ENCODE peak calls at places on chromosomes 13 and 19, in seven cellular contexts. S is A549, U is epithelial cell of proximal tubule, I is esophagus muscularis mucosa, L is heart right ventricle, V is SK-N-SH, B is PC-9. F is an unnamed sample.

GRCh38 chr19:10979950-10980349 is 19.1 kb downstream of the SMARCA4 start:
- DNase-seq in S (no peak), U (no peak), I (no peak), L (no peak), V (no peak), B (no peak), F (no peak)

GRCh38 chr13:34627905-34628682 is 314.0 kb upstream of the NBEA start:
- DNase-seq in S (no peak), U (no peak), I (no peak), L (no peak), V (no peak), B (no peak), F (no peak)

GRCh38 chr19:41945135-41945766 is 13.9 kb downstream of the RABAC1 start:
- DNase-seq in S (no peak), U (no peak), I (no peak), L (no peak), V (no peak), B (no peak), F (no peak)

GRCh38 chr13:30829145-30829544 is 76.9 kb upstream of the MEDAG start:
- DNase-seq in S (peak; percentile 23), U (no peak), I (no peak), L (no peak), V (no peak), B (peak; percentile 91), F (peak; percentile 81)

GRCh38 chr19:737591-738093 is 13.3 kb upstream of the MISP start:
- DNase-seq in S (peak; percentile 55), U (no peak), I (no peak), L (peak; percentile 59), V (peak; percentile 95), B (no peak), F (no peak)

GRCh38 chr19:28966737-28967401 is 246.1 kb downstream of the UQCRFS1 start:
- DNase-seq in S (no peak), U (peak; percentile 54), I (no peak), L (no peak), V (no peak), B (no peak), F (peak; percentile 28)

GRCh38 chr19:28377077-28377476 is 835.9 kb downstream of the UQCRFS1 start:
- DNase-seq in S (no peak), U (no peak), I (no peak), L (no peak), V (no peak), B (no peak), F (no peak)

GRCh38 chr13:22801402-22802003 is 379.3 kb upstream of the SGCG start:
- DNase-seq in S (no peak), U (peak; percentile 40), I (no peak), L (no peak), V (no peak), B (no peak), F (no peak)

GRCh38 chr19:16281743-16282142 is 42.9 kb upstream of the KLF2 start:
- DNase-seq in S (no peak), U (no peak), I (no peak), L (no peak), V (no peak), B (no peak), F (no peak)

GRCh38 chr13:83340170-83340569 is 542.1 kb downstream of the SLITRK1 start:
- DNase-seq in S (no peak), U (no peak), I (no peak), L (no peak), V (no peak), B (no peak), F (no peak)

GRCh38 chr19:47255947-47256687 is at the start of gene CCDC9:
- DNase-seq in S (peak; percentile 99), U (peak; percentile 74), I (peak; percentile 99), L (peak; percentile 95), V (no peak), B (peak; percentile 94), F (peak; percentile 85)

GRCh38 chr19:9323557-9323918 is 441 bp upstream of the ZNF559 start:
- DNase-seq in S (peak; percentile 14), U (peak; percentile 67), I (no peak), L (peak; percentile 41), V (peak; percentile 66), B (peak; percentile 85), F (peak; percentile 61)

GRCh38 chr19:1406496-1406817 is 929 bp upstream of the DAZAP1 start:
- DNase-seq in S (no peak), U (no peak), I (no peak), L (no peak), V (no peak), B (peak; percentile 71), F (no peak)

GRCh38 chr13:98504371-98504963 is 72.4 kb downstream of the STK24 start:
- DNase-seq in S (no peak), U (no peak), I (no peak), L (no peak), V (no peak), B (no peak), F (no peak)

GRCh38 chr19:1411255-1412191 is 4.1 kb downstream of the DAZAP1 start:
- DNase-seq in S (no peak), U (no peak), I (no peak), L (peak; percentile 75), V (no peak), B (no peak), F (no peak)

GRCh38 chr13:101152184-101152583 is 264.1 kb downstream of the NALCN start:
- DNase-seq in S (no peak), U (no peak), I (no peak), L (no peak), V (no peak), B (no peak), F (no peak)

GRCh38 chr13:28537149-28537548 is 42.2 kb upstream of the FLT1 start:
- DNase-seq in S (no peak), U (no peak), I (no peak), L (no peak), V (no peak), B (no peak), F (no peak)

GRCh38 chr19:57321746-57322145 is 1.5 kb downstream of the ZNF543 start:
- DNase-seq in S (no peak), U (no peak), I (no peak), L (no peak), V (no peak), B (no peak), F (no peak)

GRCh38 chr13:75633285-75633684 is 2.8 kb upstream of the LMO7 start:
- DNase-seq in S (no peak), U (no peak), I (no peak), L (no peak), V (no peak), B (no peak), F (no peak)

GRCh38 chr19:47152632-47153031 is 22.0 kb downstream of the SAE1 start:
- DNase-seq in S (no peak), U (no peak), I (no peak), L (no peak), V (no peak), B (peak; percentile 98), F (no peak)

GRCh38 chr13:77353980-77354379 is 27.1 kb upstream of the MYCBP2 start:
- DNase-seq in S (no peak), U (no peak), I (no peak), L (no peak), V (no peak), B (no peak), F (no peak)

GRCh38 chr13:98897706-98898105 is 80.2 kb downstream of the DOCK9 start:
- DNase-seq in S (no peak), U (no peak), I (no peak), L (no peak), V (no peak), B (no peak), F (no peak)

GRCh38 chr13:66154981-66155380 is 1075.2 kb downstream of the PCDH9 start:
- DNase-seq in S (no peak), U (no peak), I (no peak), L (no peak), V (no peak), B (no peak), F (no peak)

DNA sequence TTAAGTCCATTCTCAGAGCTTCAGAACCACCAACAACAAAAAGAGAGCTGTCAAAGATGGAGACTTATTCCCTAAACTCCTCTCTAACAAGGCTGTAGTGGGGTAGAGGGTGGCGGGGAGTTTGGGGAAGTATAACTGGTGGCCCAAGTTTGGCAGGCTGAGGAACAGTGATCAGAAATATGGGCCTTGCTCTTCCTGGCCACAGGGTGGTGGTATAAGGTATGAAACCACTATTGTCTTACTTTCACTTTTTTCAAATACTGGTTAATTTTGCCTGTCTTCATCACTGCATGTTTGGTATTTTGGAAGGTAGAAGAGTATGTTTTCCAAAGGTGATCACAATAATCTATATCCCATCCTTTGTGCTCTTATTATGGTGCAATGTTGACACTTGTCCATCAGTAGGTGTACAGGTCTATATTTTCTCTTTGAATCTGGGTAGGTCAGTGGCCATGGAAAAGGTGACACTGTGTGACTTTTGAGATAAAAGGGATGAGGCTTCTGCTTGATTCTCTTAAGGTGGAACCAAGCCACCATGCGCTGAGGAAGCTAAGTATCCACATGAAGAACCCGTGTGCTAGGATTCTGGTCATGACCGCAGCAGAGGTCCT is 23.2 kb upstream of the GPC5 start:
- DNase-seq in S (no peak), U (no peak), I (no peak), L (no peak), V (peak; percentile 30), B (no peak), F (no peak)
- TF ChIP-seq CTCF in S (no peak), U (peak; percentile 64), I (peak; percentile 23), L (peak; percentile 47), V (peak; percentile 66), B (peak; percentile 52), F (peak; percentile 62)

GRCh38 chr13:112688560-112689497 is 1.0 kb upstream of the ATP11A start:
- DNase-seq in S (no peak), U (no peak), I (no peak), L (no peak), V (no peak), B (no peak), F (no peak)
- H3K4me3 ChIP-seq in S (peak overlapping the region; percentile 96), U (peak overlapping the region; percentile 91), I (peak overlapping the region; percentile 98), L (peak overlapping the region; percentile 81), V (peak overlapping the region; percentile 83), B (peak overlapping the region; percentile 97), F (peak overlapping the region; percentile 81)

GRCh38 chr13:26629260-26629659 is 71.8 kb downstream of the WASF3 start:
- DNase-seq in S (no peak), U (no peak), I (no peak), L (no peak), V (no peak), B (no peak), F (no peak)

GRCh38 chr13:26624572-26624971 is 67.1 kb downstream of the WASF3 start:
- DNase-seq in S (no peak), U (no peak), I (no peak), L (no peak), V (no peak), B (no peak), F (no peak)

GRCh38 chr13:26623125-26623524 is 65.6 kb downstream of the WASF3 start:
- DNase-seq in S (no peak), U (no peak), I (no peak), L (no peak), V (no peak), B (no peak), F (no peak)

DNA sequence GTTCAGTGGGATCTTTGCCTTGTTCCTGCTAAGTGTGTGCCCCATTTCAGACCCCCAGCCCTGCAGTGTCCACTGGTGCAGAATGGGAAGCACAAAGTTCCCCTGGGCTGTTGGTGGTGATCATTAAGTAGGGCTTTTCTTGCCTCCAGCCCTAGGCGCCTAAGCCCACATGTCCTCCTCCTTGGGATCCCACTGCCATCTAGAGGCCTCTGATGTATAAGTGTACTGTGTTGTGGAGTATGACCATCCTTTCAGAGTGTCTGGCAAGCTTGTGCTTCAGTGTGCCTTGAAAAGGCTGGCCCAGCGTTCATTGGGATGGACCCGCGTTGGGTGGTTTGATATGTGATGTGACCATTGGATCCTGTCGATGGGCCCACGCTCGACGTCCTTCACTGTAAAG is 71.2 kb downstream of the WASF3 start:
- DNase-seq in S (no peak), U (no peak), I (no peak), L (no peak), V (no peak), B (no peak), F (no peak)
- TF ChIP-seq CTCF in S (no peak), U (peak; percentile 45), I (peak; percentile 3), L (no peak), V (no peak), B (no peak), F (peak; percentile 15)

GRCh38 chr19:48713041-48713863 is 6.3 kb downstream of the MAMSTR start:
- DNase-seq in S (peak; percentile 94), U (no peak), I (no peak), L (no peak), V (peak; percentile 59), B (no peak), F (no peak)
- H3K4me3 ChIP-seq in S (peak overlapping the region; percentile 68), U (peak overlapping the region; percentile 83), I (peak overlapping the region; percentile 68), L (peak overlapping the region; percentile 68), V (peak overlapping the region; percentile 75), B (peak overlapping the region; percentile 83), F (peak overlapping the region; percentile 83)

F was measured in kidney epithelial cell.